ENCODE peak calls at places on chromosomes 4 and X, in eight cellular contexts. One of them, this sample, is unnamed.
A peak's percentile ranks its signal among the peaks of the same experiment; 100 is the strongest.

GRCh38 chrX:2351999-2352995 is 148.5 kb downstream of the DHRSX start:
- DNase-seq in NCI-H1092 treated with DMSO at 0.1 percent for 48 hours: no peak
- DNase-seq in stimulated activated CD8-positive, alpha-beta memory T cell treated with anti-CD3 and anti-CD28 coated beads, Interleukin-4, amount 100 ng/mL, for 24 hours: no peak
- DNase-seq in posterior vena cava: no peak
- DNase-seq in fibroblast of mammary gland: peak; percentile 98
- DNase-seq in B cell: no peak
- DNase-seq in naive thymus-derived CD8-positive, alpha-beta T cell: no peak
- DNase-seq in NCI-H2171: no peak
- DNase-seq in this sample: no peak

GRCh38 chr4:24559032-24559821 is 25.1 kb downstream of the DHX15 start:
- DNase-seq in NCI-H1092 treated with DMSO at 0.1 percent for 48 hours: no peak
- DNase-seq in stimulated activated CD8-positive, alpha-beta memory T cell treated with anti-CD3 and anti-CD28 coated beads, Interleukin-4, amount 100 ng/mL, for 24 hours: no peak
- DNase-seq in posterior vena cava: no peak
- DNase-seq in fibroblast of mammary gland: no peak
- DNase-seq in B cell: no peak
- DNase-seq in naive thymus-derived CD8-positive, alpha-beta T cell: no peak
- DNase-seq in NCI-H2171: no peak
- DNase-seq in this sample: no peak

GRCh38 chr4:24840362-24840761 is 45.0 kb downstream of the SOD3 start:
- DNase-seq in NCI-H1092 treated with DMSO at 0.1 percent for 48 hours: no peak
- DNase-seq in stimulated activated CD8-positive, alpha-beta memory T cell treated with anti-CD3 and anti-CD28 coated beads, Interleukin-4, amount 100 ng/mL, for 24 hours: no peak
- DNase-seq in posterior vena cava: no peak
- DNase-seq in fibroblast of mammary gland: no peak
- DNase-seq in B cell: no peak
- DNase-seq in naive thymus-derived CD8-positive, alpha-beta T cell: no peak
- DNase-seq in NCI-H2171: no peak
- DNase-seq in this sample: no peak

GRCh38 chr4:105560488-105560887 is 8.1 kb downstream of the ARHGEF38 start:
- DNase-seq in NCI-H1092 treated with DMSO at 0.1 percent for 48 hours: no peak
- DNase-seq in stimulated activated CD8-positive, alpha-beta memory T cell treated with anti-CD3 and anti-CD28 coated beads, Interleukin-4, amount 100 ng/mL, for 24 hours: no peak
- DNase-seq in posterior vena cava: no peak
- DNase-seq in fibroblast of mammary gland: peak; percentile 2
- DNase-seq in B cell: no peak
- DNase-seq in naive thymus-derived CD8-positive, alpha-beta T cell: no peak
- DNase-seq in NCI-H2171: no peak
- DNase-seq in this sample: no peak

GRCh38 chrX:49951524-49952193 is 29.3 kb downstream of the CLCN5 start:
- DNase-seq in NCI-H1092 treated with DMSO at 0.1 percent for 48 hours: no peak
- DNase-seq in stimulated activated CD8-positive, alpha-beta memory T cell treated with anti-CD3 and anti-CD28 coated beads, Interleukin-4, amount 100 ng/mL, for 24 hours: no peak
- DNase-seq in posterior vena cava: no peak
- DNase-seq in fibroblast of mammary gland: peak; percentile 29
- DNase-seq in B cell: no peak
- DNase-seq in naive thymus-derived CD8-positive, alpha-beta T cell: no peak
- DNase-seq in NCI-H2171: peak; percentile 53
- DNase-seq in this sample: no peak

GRCh38 chr4:73068496-73069337 is 799 bp downstream of the COX18 start:
- DNase-seq in NCI-H1092 treated with DMSO at 0.1 percent for 48 hours: peak; percentile 84
- DNase-seq in stimulated activated CD8-positive, alpha-beta memory T cell treated with anti-CD3 and anti-CD28 coated beads, Interleukin-4, amount 100 ng/mL, for 24 hours: no peak
- DNase-seq in posterior vena cava: no peak
- DNase-seq in fibroblast of mammary gland: peak; percentile 44
- DNase-seq in B cell: no peak
- DNase-seq in naive thymus-derived CD8-positive, alpha-beta T cell: no peak
- DNase-seq in NCI-H2171: no peak
- DNase-seq in this sample: no peak

GRCh38 chrX:51144828-51145442 is 187.7 kb upstream of the NUDT10 start:
- DNase-seq in NCI-H1092 treated with DMSO at 0.1 percent for 48 hours: peak; percentile 30
- DNase-seq in stimulated activated CD8-positive, alpha-beta memory T cell treated with anti-CD3 and anti-CD28 coated beads, Interleukin-4, amount 100 ng/mL, for 24 hours: no peak
- DNase-seq in posterior vena cava: no peak
- DNase-seq in fibroblast of mammary gland: peak; percentile 43
- DNase-seq in B cell: peak; percentile 34
- DNase-seq in naive thymus-derived CD8-positive, alpha-beta T cell: no peak
- DNase-seq in NCI-H2171: peak; percentile 3
- DNase-seq in this sample: peak; percentile 14

GRCh38 chr4:185015108-185015507 is 3.2 kb upstream of the HELT start:
- DNase-seq in NCI-H1092 treated with DMSO at 0.1 percent for 48 hours: no peak
- DNase-seq in stimulated activated CD8-positive, alpha-beta memory T cell treated with anti-CD3 and anti-CD28 coated beads, Interleukin-4, amount 100 ng/mL, for 24 hours: no peak
- DNase-seq in posterior vena cava: peak; percentile 13
- DNase-seq in fibroblast of mammary gland: peak; percentile 18
- DNase-seq in B cell: no peak
- DNase-seq in naive thymus-derived CD8-positive, alpha-beta T cell: no peak
- DNase-seq in NCI-H2171: no peak
- DNase-seq in this sample: no peak

GRCh38 chr4:40546506-40546905 is 83.2 kb downstream of the RBM47 start:
- DNase-seq in NCI-H1092 treated with DMSO at 0.1 percent for 48 hours: no peak
- DNase-seq in stimulated activated CD8-positive, alpha-beta memory T cell treated with anti-CD3 and anti-CD28 coated beads, Interleukin-4, amount 100 ng/mL, for 24 hours: no peak
- DNase-seq in posterior vena cava: no peak
- DNase-seq in fibroblast of mammary gland: no peak
- DNase-seq in B cell: no peak
- DNase-seq in naive thymus-derived CD8-positive, alpha-beta T cell: no peak
- DNase-seq in NCI-H2171: no peak
- DNase-seq in this sample: no peak

GRCh38 chrX:151970661-151971060 is 3.8 kb downstream of the GABRE start:
- DNase-seq in NCI-H1092 treated with DMSO at 0.1 percent for 48 hours: no peak
- DNase-seq in stimulated activated CD8-positive, alpha-beta memory T cell treated with anti-CD3 and anti-CD28 coated beads, Interleukin-4, amount 100 ng/mL, for 24 hours: no peak
- DNase-seq in posterior vena cava: peak; percentile 93
- DNase-seq in fibroblast of mammary gland: peak; percentile 93
- DNase-seq in B cell: no peak
- DNase-seq in naive thymus-derived CD8-positive, alpha-beta T cell: no peak
- DNase-seq in NCI-H2171: no peak
- DNase-seq in this sample: no peak

GRCh38 chrX:2188316-2188715 is 312.5 kb downstream of the DHRSX start:
- DNase-seq in NCI-H1092 treated with DMSO at 0.1 percent for 48 hours: no peak
- DNase-seq in stimulated activated CD8-positive, alpha-beta memory T cell treated with anti-CD3 and anti-CD28 coated beads, Interleukin-4, amount 100 ng/mL, for 24 hours: no peak
- DNase-seq in posterior vena cava: no peak
- DNase-seq in fibroblast of mammary gland: no peak
- DNase-seq in B cell: no peak
- DNase-seq in naive thymus-derived CD8-positive, alpha-beta T cell: no peak
- DNase-seq in NCI-H2171: no peak
- DNase-seq in this sample: no peak

GRCh38 chr4:137451150-137451850 is 81.0 kb downstream of the PCDH18 start:
- DNase-seq in NCI-H1092 treated with DMSO at 0.1 percent for 48 hours: no peak
- DNase-seq in stimulated activated CD8-positive, alpha-beta memory T cell treated with anti-CD3 and anti-CD28 coated beads, Interleukin-4, amount 100 ng/mL, for 24 hours: no peak
- DNase-seq in posterior vena cava: no peak
- DNase-seq in fibroblast of mammary gland: no peak
- DNase-seq in B cell: no peak
- DNase-seq in naive thymus-derived CD8-positive, alpha-beta T cell: no peak
- DNase-seq in NCI-H2171: no peak
- DNase-seq in this sample: no peak

GRCh38 chr4:112213850-112214249 is 17.7 kb upstream of the AP1AR start:
- DNase-seq in NCI-H1092 treated with DMSO at 0.1 percent for 48 hours: no peak
- DNase-seq in stimulated activated CD8-positive, alpha-beta memory T cell treated with anti-CD3 and anti-CD28 coated beads, Interleukin-4, amount 100 ng/mL, for 24 hours: no peak
- DNase-seq in posterior vena cava: no peak
- DNase-seq in fibroblast of mammary gland: peak; percentile 90
- DNase-seq in B cell: no peak
- DNase-seq in naive thymus-derived CD8-positive, alpha-beta T cell: no peak
- DNase-seq in NCI-H2171: no peak
- DNase-seq in this sample: no peak

GRCh38 chr4:140083320-140083719 is 70.7 kb downstream of the MAML3 start:
- DNase-seq in NCI-H1092 treated with DMSO at 0.1 percent for 48 hours: no peak
- DNase-seq in stimulated activated CD8-positive, alpha-beta memory T cell treated with anti-CD3 and anti-CD28 coated beads, Interleukin-4, amount 100 ng/mL, for 24 hours: no peak
- DNase-seq in posterior vena cava: no peak
- DNase-seq in fibroblast of mammary gland: no peak
- DNase-seq in B cell: no peak
- DNase-seq in naive thymus-derived CD8-positive, alpha-beta T cell: no peak
- DNase-seq in NCI-H2171: no peak
- DNase-seq in this sample: no peak

GRCh38 chr4:141463678-141464077 is 172.7 kb upstream of the IL15 start:
- DNase-seq in NCI-H1092 treated with DMSO at 0.1 percent for 48 hours: peak; percentile 52
- DNase-seq in stimulated activated CD8-positive, alpha-beta memory T cell treated with anti-CD3 and anti-CD28 coated beads, Interleukin-4, amount 100 ng/mL, for 24 hours: no peak
- DNase-seq in posterior vena cava: no peak
- DNase-seq in fibroblast of mammary gland: no peak
- DNase-seq in B cell: no peak
- DNase-seq in naive thymus-derived CD8-positive, alpha-beta T cell: no peak
- DNase-seq in NCI-H2171: no peak
- DNase-seq in this sample: no peak

GRCh38 chr4:128525939-128526630 is 238.5 kb upstream of the PGRMC2 start:
- DNase-seq in NCI-H1092 treated with DMSO at 0.1 percent for 48 hours: no peak
- DNase-seq in stimulated activated CD8-positive, alpha-beta memory T cell treated with anti-CD3 and anti-CD28 coated beads, Interleukin-4, amount 100 ng/mL, for 24 hours: no peak
- DNase-seq in posterior vena cava: no peak
- DNase-seq in fibroblast of mammary gland: peak; percentile 62
- DNase-seq in B cell: no peak
- DNase-seq in naive thymus-derived CD8-positive, alpha-beta T cell: no peak
- DNase-seq in NCI-H2171: no peak
- DNase-seq in this sample: no peak

GRCh38 chr4:166091146-166091545 is 218.1 kb downstream of the TLL1 start:
- DNase-seq in NCI-H1092 treated with DMSO at 0.1 percent for 48 hours: peak; percentile 90
- DNase-seq in stimulated activated CD8-positive, alpha-beta memory T cell treated with anti-CD3 and anti-CD28 coated beads, Interleukin-4, amount 100 ng/mL, for 24 hours: no peak
- DNase-seq in posterior vena cava: no peak
- DNase-seq in fibroblast of mammary gland: peak; percentile 9
- DNase-seq in B cell: no peak
- DNase-seq in naive thymus-derived CD8-positive, alpha-beta T cell: no peak
- DNase-seq in NCI-H2171: no peak
- DNase-seq in this sample: no peak

GRCh38 chr4:10504510-10504909 is 47.3 kb upstream of the ZNF518B start:
- DNase-seq in NCI-H1092 treated with DMSO at 0.1 percent for 48 hours: no peak
- DNase-seq in stimulated activated CD8-positive, alpha-beta memory T cell treated with anti-CD3 and anti-CD28 coated beads, Interleukin-4, amount 100 ng/mL, for 24 hours: no peak
- DNase-seq in posterior vena cava: no peak
- DNase-seq in fibroblast of mammary gland: no peak
- DNase-seq in B cell: no peak
- DNase-seq in naive thymus-derived CD8-positive, alpha-beta T cell: no peak
- DNase-seq in NCI-H2171: no peak
- DNase-seq in this sample: no peak

GRCh38 chrX:154715825-154716224 is 35.1 kb downstream of the GAB3 start:
- DNase-seq in NCI-H1092 treated with DMSO at 0.1 percent for 48 hours: no peak
- DNase-seq in stimulated activated CD8-positive, alpha-beta memory T cell treated with anti-CD3 and anti-CD28 coated beads, Interleukin-4, amount 100 ng/mL, for 24 hours: no peak
- DNase-seq in posterior vena cava: no peak
- DNase-seq in fibroblast of mammary gland: no peak
- DNase-seq in B cell: no peak
- DNase-seq in naive thymus-derived CD8-positive, alpha-beta T cell: no peak
- DNase-seq in NCI-H2171: no peak
- DNase-seq in this sample: no peak

GRCh38 chr4:22072726-22073125 is 124.2 kb upstream of the KCNIP4 start:
- DNase-seq in NCI-H1092 treated with DMSO at 0.1 percent for 48 hours: no peak
- DNase-seq in stimulated activated CD8-positive, alpha-beta memory T cell treated with anti-CD3 and anti-CD28 coated beads, Interleukin-4, amount 100 ng/mL, for 24 hours: no peak
- DNase-seq in posterior vena cava: no peak
- DNase-seq in fibroblast of mammary gland: no peak
- DNase-seq in B cell: no peak
- DNase-seq in naive thymus-derived CD8-positive, alpha-beta T cell: no peak
- DNase-seq in NCI-H2171: no peak
- DNase-seq in this sample: no peak